ENCODE peak calls at places on chromosomes 13 and 19, in nine cellular contexts. One of them, this sample, is unnamed.
A peak's percentile ranks its signal among the peaks of the same experiment; 100 is the strongest.

GRCh38 chr13:48892311-48892710 is 83.4 kb upstream of the FNDC3A start:
- DNase-seq in endothelial cell: no peak
- DNase-seq in SK-N-DZ: no peak
- DNase-seq in activated T-cell treated with anti-CD3 and anti-CD28 coated beads, Interleukin-2, amount 50 U/mL, for 72 hours: no peak
- DNase-seq in fibroblast of the conjunctiva: peak; percentile 65
- DNase-seq in activated CD4-positive, alpha-beta T cell treated with anti-CD3 and anti-CD28 coated beads, Interleukin-2, amount 10 ng/mL, durations not matched to agents 24 days and 14 days: no peak
- DNase-seq in stimulated activated CD8-positive, alpha-beta memory T cell treated with anti-CD3 and anti-CD28 coated beads, Interleukin-7, amount 100 ng/mL, for 24 hours: no peak
- DNase-seq in AG09319: no peak
- DNase-seq in activated T-helper 1 cell treated with anti-CD3 and anti-CD28 coated beads, Interleukin-2, amount 50 U/mL, for 16 hours: no peak
- DNase-seq in this sample: no peak

GRCh38 chr19:56839665-56840451 is 668 bp downstream of the PEG3 start:
- DNase-seq in stimulated activated CD8-positive, alpha-beta memory T cell treated with anti-CD3 and anti-CD28 coated beads, Interleukin-7, amount 100 ng/mL, for 24 hours: no peak
- DNase-seq in activated T-helper 1 cell treated with anti-CD3 and anti-CD28 coated beads, Interleukin-2, amount 50 U/mL, for 16 hours: no peak
- DNase-seq in SK-N-DZ: peak; percentile 98
- DNase-seq in fibroblast of the conjunctiva: peak; percentile 94
- DNase-seq in AG09319: peak; percentile 18
- DNase-seq in endothelial cell: no peak
- DNase-seq in activated CD4-positive, alpha-beta T cell treated with anti-CD3 and anti-CD28 coated beads, Interleukin-2, amount 10 ng/mL, durations not matched to agents 24 days and 14 days: no peak
- DNase-seq in activated T-cell treated with anti-CD3 and anti-CD28 coated beads, Interleukin-2, amount 50 U/mL, for 72 hours: peak; percentile 6
- DNase-seq in this sample: no peak

GRCh38 chr13:106468948-106469590 is 66.4 kb downstream of the EFNB2 start:
- DNase-seq in SK-N-DZ: peak; percentile 13
- DNase-seq in AG09319: no peak
- DNase-seq in endothelial cell: no peak
- DNase-seq in stimulated activated CD8-positive, alpha-beta memory T cell treated with anti-CD3 and anti-CD28 coated beads, Interleukin-7, amount 100 ng/mL, for 24 hours: no peak
- DNase-seq in activated T-helper 1 cell treated with anti-CD3 and anti-CD28 coated beads, Interleukin-2, amount 50 U/mL, for 16 hours: no peak
- DNase-seq in fibroblast of the conjunctiva: no peak
- DNase-seq in activated CD4-positive, alpha-beta T cell treated with anti-CD3 and anti-CD28 coated beads, Interleukin-2, amount 10 ng/mL, durations not matched to agents 24 days and 14 days: no peak
- DNase-seq in activated T-cell treated with anti-CD3 and anti-CD28 coated beads, Interleukin-2, amount 50 U/mL, for 72 hours: no peak
- DNase-seq in this sample: no peak

GRCh38 chr13:32381539-32381938 is 46.4 kb downstream of the N4BP2L1 start:
- DNase-seq in activated CD4-positive, alpha-beta T cell treated with anti-CD3 and anti-CD28 coated beads, Interleukin-2, amount 10 ng/mL, durations not matched to agents 24 days and 14 days: peak; percentile 79
- DNase-seq in SK-N-DZ: peak; percentile 10
- DNase-seq in AG09319: peak; percentile 3
- DNase-seq in activated T-helper 1 cell treated with anti-CD3 and anti-CD28 coated beads, Interleukin-2, amount 50 U/mL, for 16 hours: no peak
- DNase-seq in endothelial cell: peak; percentile 32
- DNase-seq in stimulated activated CD8-positive, alpha-beta memory T cell treated with anti-CD3 and anti-CD28 coated beads, Interleukin-7, amount 100 ng/mL, for 24 hours: no peak
- DNase-seq in fibroblast of the conjunctiva: peak; percentile 9
- DNase-seq in activated T-cell treated with anti-CD3 and anti-CD28 coated beads, Interleukin-2, amount 50 U/mL, for 72 hours: no peak
- DNase-seq in this sample: peak; percentile 5

GRCh38 chr13:77506874-77507273 is 28.6 kb upstream of the SCEL start:
- DNase-seq in fibroblast of the conjunctiva: no peak
- DNase-seq in endothelial cell: no peak
- DNase-seq in stimulated activated CD8-positive, alpha-beta memory T cell treated with anti-CD3 and anti-CD28 coated beads, Interleukin-7, amount 100 ng/mL, for 24 hours: no peak
- DNase-seq in activated CD4-positive, alpha-beta T cell treated with anti-CD3 and anti-CD28 coated beads, Interleukin-2, amount 10 ng/mL, durations not matched to agents 24 days and 14 days: no peak
- DNase-seq in activated T-helper 1 cell treated with anti-CD3 and anti-CD28 coated beads, Interleukin-2, amount 50 U/mL, for 16 hours: no peak
- DNase-seq in AG09319: no peak
- DNase-seq in SK-N-DZ: no peak
- DNase-seq in activated T-cell treated with anti-CD3 and anti-CD28 coated beads, Interleukin-2, amount 50 U/mL, for 72 hours: no peak
- DNase-seq in this sample: no peak

GRCh38 chr13:21971662-21972635 is 301.1 kb downstream of the FGF9 start:
- DNase-seq in fibroblast of the conjunctiva: no peak
- DNase-seq in activated T-cell treated with anti-CD3 and anti-CD28 coated beads, Interleukin-2, amount 50 U/mL, for 72 hours: no peak
- DNase-seq in activated CD4-positive, alpha-beta T cell treated with anti-CD3 and anti-CD28 coated beads, Interleukin-2, amount 10 ng/mL, durations not matched to agents 24 days and 14 days: no peak
- DNase-seq in SK-N-DZ: no peak
- DNase-seq in endothelial cell: no peak
- DNase-seq in AG09319: no peak
- DNase-seq in activated T-helper 1 cell treated with anti-CD3 and anti-CD28 coated beads, Interleukin-2, amount 50 U/mL, for 16 hours: no peak
- DNase-seq in stimulated activated CD8-positive, alpha-beta memory T cell treated with anti-CD3 and anti-CD28 coated beads, Interleukin-7, amount 100 ng/mL, for 24 hours: no peak
- DNase-seq in this sample: no peak

GRCh38 chr19:30682576-30683536 is 310.7 kb downstream of the ZNF536 start:
- DNase-seq in activated T-helper 1 cell treated with anti-CD3 and anti-CD28 coated beads, Interleukin-2, amount 50 U/mL, for 16 hours: peak; percentile 10
- DNase-seq in endothelial cell: peak; percentile 83
- DNase-seq in activated T-cell treated with anti-CD3 and anti-CD28 coated beads, Interleukin-2, amount 50 U/mL, for 72 hours: peak; percentile 50
- DNase-seq in fibroblast of the conjunctiva: peak; percentile 83
- DNase-seq in AG09319: peak; percentile 78
- DNase-seq in SK-N-DZ: peak; percentile 63
- DNase-seq in activated CD4-positive, alpha-beta T cell treated with anti-CD3 and anti-CD28 coated beads, Interleukin-2, amount 10 ng/mL, durations not matched to agents 24 days and 14 days: peak; percentile 85
- DNase-seq in stimulated activated CD8-positive, alpha-beta memory T cell treated with anti-CD3 and anti-CD28 coated beads, Interleukin-7, amount 100 ng/mL, for 24 hours: peak; percentile 21
- DNase-seq in this sample: peak; percentile 80

GRCh38 chr19:10288662-10289166 is 1.0 kb upstream of the ICAM5 start:
- DNase-seq in stimulated activated CD8-positive, alpha-beta memory T cell treated with anti-CD3 and anti-CD28 coated beads, Interleukin-7, amount 100 ng/mL, for 24 hours: no peak
- DNase-seq in activated T-helper 1 cell treated with anti-CD3 and anti-CD28 coated beads, Interleukin-2, amount 50 U/mL, for 16 hours: no peak
- DNase-seq in activated T-cell treated with anti-CD3 and anti-CD28 coated beads, Interleukin-2, amount 50 U/mL, for 72 hours: peak; percentile 56
- DNase-seq in SK-N-DZ: peak; percentile 53
- DNase-seq in endothelial cell: no peak
- DNase-seq in AG09319: no peak
- DNase-seq in fibroblast of the conjunctiva: no peak
- DNase-seq in activated CD4-positive, alpha-beta T cell treated with anti-CD3 and anti-CD28 coated beads, Interleukin-2, amount 10 ng/mL, durations not matched to agents 24 days and 14 days: peak; percentile 82
- DNase-seq in this sample: peak; percentile 89

GRCh38 chr19:58482372-58482771 is 6.2 kb downstream of the ZNF446 start:
- DNase-seq in stimulated activated CD8-positive, alpha-beta memory T cell treated with anti-CD3 and anti-CD28 coated beads, Interleukin-7, amount 100 ng/mL, for 24 hours: no peak
- DNase-seq in SK-N-DZ: no peak
- DNase-seq in activated T-cell treated with anti-CD3 and anti-CD28 coated beads, Interleukin-2, amount 50 U/mL, for 72 hours: no peak
- DNase-seq in AG09319: no peak
- DNase-seq in fibroblast of the conjunctiva: no peak
- DNase-seq in activated T-helper 1 cell treated with anti-CD3 and anti-CD28 coated beads, Interleukin-2, amount 50 U/mL, for 16 hours: no peak
- DNase-seq in activated CD4-positive, alpha-beta T cell treated with anti-CD3 and anti-CD28 coated beads, Interleukin-2, amount 10 ng/mL, durations not matched to agents 24 days and 14 days: no peak
- DNase-seq in endothelial cell: no peak
- DNase-seq in this sample: no peak

GRCh38 chr13:43054803-43055802 is 31.7 kb downstream of the DNAJC15 start:
- DNase-seq in endothelial cell: peak; percentile 5
- DNase-seq in activated T-cell treated with anti-CD3 and anti-CD28 coated beads, Interleukin-2, amount 50 U/mL, for 72 hours: peak; percentile 12
- DNase-seq in AG09319: no peak
- DNase-seq in stimulated activated CD8-positive, alpha-beta memory T cell treated with anti-CD3 and anti-CD28 coated beads, Interleukin-7, amount 100 ng/mL, for 24 hours: no peak
- DNase-seq in SK-N-DZ: peak; percentile 11
- DNase-seq in fibroblast of the conjunctiva: peak; percentile 85
- DNase-seq in activated T-helper 1 cell treated with anti-CD3 and anti-CD28 coated beads, Interleukin-2, amount 50 U/mL, for 16 hours: no peak
- DNase-seq in activated CD4-positive, alpha-beta T cell treated with anti-CD3 and anti-CD28 coated beads, Interleukin-2, amount 10 ng/mL, durations not matched to agents 24 days and 14 days: peak; percentile 74
- DNase-seq in this sample: no peak

GRCh38 chr13:95559100-95559499 is 6.6 kb downstream of the CLDN10 start:
- DNase-seq in activated T-cell treated with anti-CD3 and anti-CD28 coated beads, Interleukin-2, amount 50 U/mL, for 72 hours: no peak
- DNase-seq in SK-N-DZ: no peak
- DNase-seq in fibroblast of the conjunctiva: no peak
- DNase-seq in stimulated activated CD8-positive, alpha-beta memory T cell treated with anti-CD3 and anti-CD28 coated beads, Interleukin-7, amount 100 ng/mL, for 24 hours: no peak
- DNase-seq in activated T-helper 1 cell treated with anti-CD3 and anti-CD28 coated beads, Interleukin-2, amount 50 U/mL, for 16 hours: no peak
- DNase-seq in AG09319: no peak
- DNase-seq in endothelial cell: no peak
- DNase-seq in activated CD4-positive, alpha-beta T cell treated with anti-CD3 and anti-CD28 coated beads, Interleukin-2, amount 10 ng/mL, durations not matched to agents 24 days and 14 days: no peak
- DNase-seq in this sample: no peak

GRCh38 chr13:113157929-113158747 is at the start of gene PROZ:
- DNase-seq in SK-N-DZ: no peak
- DNase-seq in endothelial cell: no peak
- DNase-seq in fibroblast of the conjunctiva: no peak
- DNase-seq in activated CD4-positive, alpha-beta T cell treated with anti-CD3 and anti-CD28 coated beads, Interleukin-2, amount 10 ng/mL, durations not matched to agents 24 days and 14 days: no peak
- DNase-seq in activated T-cell treated with anti-CD3 and anti-CD28 coated beads, Interleukin-2, amount 50 U/mL, for 72 hours: no peak
- DNase-seq in activated T-helper 1 cell treated with anti-CD3 and anti-CD28 coated beads, Interleukin-2, amount 50 U/mL, for 16 hours: no peak
- DNase-seq in stimulated activated CD8-positive, alpha-beta memory T cell treated with anti-CD3 and anti-CD28 coated beads, Interleukin-7, amount 100 ng/mL, for 24 hours: no peak
- DNase-seq in AG09319: no peak
- DNase-seq in this sample: no peak

GRCh38 chr19:41175825-41176734 is 16.9 kb upstream of the CYP2S1 start:
- DNase-seq in SK-N-DZ: no peak
- DNase-seq in AG09319: peak; percentile 53
- DNase-seq in activated T-helper 1 cell treated with anti-CD3 and anti-CD28 coated beads, Interleukin-2, amount 50 U/mL, for 16 hours: no peak
- DNase-seq in stimulated activated CD8-positive, alpha-beta memory T cell treated with anti-CD3 and anti-CD28 coated beads, Interleukin-7, amount 100 ng/mL, for 24 hours: no peak
- DNase-seq in activated CD4-positive, alpha-beta T cell treated with anti-CD3 and anti-CD28 coated beads, Interleukin-2, amount 10 ng/mL, durations not matched to agents 24 days and 14 days: peak; percentile 86
- DNase-seq in activated T-cell treated with anti-CD3 and anti-CD28 coated beads, Interleukin-2, amount 50 U/mL, for 72 hours: peak; percentile 51
- DNase-seq in endothelial cell: peak; percentile 31
- DNase-seq in fibroblast of the conjunctiva: peak; percentile 63
- DNase-seq in this sample: no peak

GRCh38 chr19:12773571-12773970 is 1.8 kb downstream of the HOOK2 start:
- DNase-seq in SK-N-DZ: no peak
- DNase-seq in activated CD4-positive, alpha-beta T cell treated with anti-CD3 and anti-CD28 coated beads, Interleukin-2, amount 10 ng/mL, durations not matched to agents 24 days and 14 days: peak; percentile 70
- DNase-seq in activated T-helper 1 cell treated with anti-CD3 and anti-CD28 coated beads, Interleukin-2, amount 50 U/mL, for 16 hours: no peak
- DNase-seq in fibroblast of the conjunctiva: no peak
- DNase-seq in endothelial cell: no peak
- DNase-seq in activated T-cell treated with anti-CD3 and anti-CD28 coated beads, Interleukin-2, amount 50 U/mL, for 72 hours: peak; percentile 17
- DNase-seq in stimulated activated CD8-positive, alpha-beta memory T cell treated with anti-CD3 and anti-CD28 coated beads, Interleukin-7, amount 100 ng/mL, for 24 hours: no peak
- DNase-seq in AG09319: no peak
- DNase-seq in this sample: no peak

GRCh38 chr13:74133657-74134201 is 475 bp downstream of the KLF12 start:
- DNase-seq in fibroblast of the conjunctiva: peak; percentile 92
- DNase-seq in endothelial cell: peak; percentile 70
- DNase-seq in stimulated activated CD8-positive, alpha-beta memory T cell treated with anti-CD3 and anti-CD28 coated beads, Interleukin-7, amount 100 ng/mL, for 24 hours: peak; percentile 69
- DNase-seq in AG09319: peak; percentile 87
- DNase-seq in activated T-helper 1 cell treated with anti-CD3 and anti-CD28 coated beads, Interleukin-2, amount 50 U/mL, for 16 hours: peak; percentile 67
- DNase-seq in activated CD4-positive, alpha-beta T cell treated with anti-CD3 and anti-CD28 coated beads, Interleukin-2, amount 10 ng/mL, durations not matched to agents 24 days and 14 days: peak; percentile 95
- DNase-seq in activated T-cell treated with anti-CD3 and anti-CD28 coated beads, Interleukin-2, amount 50 U/mL, for 72 hours: peak; percentile 90
- DNase-seq in SK-N-DZ: peak; percentile 85
- DNase-seq in this sample: peak; percentile 7

GRCh38 chr19:35027851-35028599 is 2.2 kb upstream of the SCN1B start:
- DNase-seq in SK-N-DZ: no peak
- DNase-seq in AG09319: no peak
- DNase-seq in endothelial cell: no peak
- DNase-seq in activated T-helper 1 cell treated with anti-CD3 and anti-CD28 coated beads, Interleukin-2, amount 50 U/mL, for 16 hours: no peak
- DNase-seq in activated T-cell treated with anti-CD3 and anti-CD28 coated beads, Interleukin-2, amount 50 U/mL, for 72 hours: no peak
- DNase-seq in activated CD4-positive, alpha-beta T cell treated with anti-CD3 and anti-CD28 coated beads, Interleukin-2, amount 10 ng/mL, durations not matched to agents 24 days and 14 days: no peak
- DNase-seq in fibroblast of the conjunctiva: no peak
- DNase-seq in stimulated activated CD8-positive, alpha-beta memory T cell treated with anti-CD3 and anti-CD28 coated beads, Interleukin-7, amount 100 ng/mL, for 24 hours: no peak
- DNase-seq in this sample: no peak

GRCh38 chr13:27125357-27126282 is 46.0 kb downstream of the USP12 start:
- DNase-seq in activated CD4-positive, alpha-beta T cell treated with anti-CD3 and anti-CD28 coated beads, Interleukin-2, amount 10 ng/mL, durations not matched to agents 24 days and 14 days: no peak
- DNase-seq in activated T-cell treated with anti-CD3 and anti-CD28 coated beads, Interleukin-2, amount 50 U/mL, for 72 hours: no peak
- DNase-seq in endothelial cell: no peak
- DNase-seq in AG09319: no peak
- DNase-seq in fibroblast of the conjunctiva: no peak
- DNase-seq in SK-N-DZ: no peak
- DNase-seq in stimulated activated CD8-positive, alpha-beta memory T cell treated with anti-CD3 and anti-CD28 coated beads, Interleukin-7, amount 100 ng/mL, for 24 hours: no peak
- DNase-seq in activated T-helper 1 cell treated with anti-CD3 and anti-CD28 coated beads, Interleukin-2, amount 50 U/mL, for 16 hours: no peak
- DNase-seq in this sample: peak; percentile 38

GRCh38 chr19:33171916-33172359 is 22.2 kb upstream of the LRP3 start:
- DNase-seq in activated T-cell treated with anti-CD3 and anti-CD28 coated beads, Interleukin-2, amount 50 U/mL, for 72 hours: no peak
- DNase-seq in fibroblast of the conjunctiva: peak; percentile 23
- DNase-seq in endothelial cell: no peak
- DNase-seq in activated CD4-positive, alpha-beta T cell treated with anti-CD3 and anti-CD28 coated beads, Interleukin-2, amount 10 ng/mL, durations not matched to agents 24 days and 14 days: no peak
- DNase-seq in SK-N-DZ: no peak
- DNase-seq in activated T-helper 1 cell treated with anti-CD3 and anti-CD28 coated beads, Interleukin-2, amount 50 U/mL, for 16 hours: no peak
- DNase-seq in AG09319: no peak
- DNase-seq in stimulated activated CD8-positive, alpha-beta memory T cell treated with anti-CD3 and anti-CD28 coated beads, Interleukin-7, amount 100 ng/mL, for 24 hours: no peak
- DNase-seq in this sample: no peak